ENCODE peak calls at places on chromosomes 7 and 10, in six cellular contexts. R is tibial nerve, Z is OCI-LY7, F is IMR-90, E is epithelial cell of esophagus, L is foreskin fibroblast. S is an unnamed sample.

GRCh38 chr7:4556868-4557620 is 125.1 kb upstream of the FOXK1 start:
- DNase-seq in R (no peak), Z (no peak), F (peak; percentile 37), E (no peak), L (peak; percentile 7), S (no peak)

GRCh38 chr7:11557627-11558026 is 274.4 kb downstream of the THSD7A start:
- DNase-seq in R (no peak), Z (peak; percentile 66), F (no peak), E (peak; percentile 78), L (peak; percentile 9), S (peak; percentile 32)

GRCh38 chr7:112449353-112449752 is 907 bp upstream of the IFRD1 start:
- DNase-seq in R (no peak), Z (peak; percentile 4), F (peak; percentile 47), E (peak; percentile 92), L (peak; percentile 56), S (no peak)

GRCh38 chr10:49572594-49573114 is 33.7 kb upstream of the ERCC6 start:
- DNase-seq in R (no peak), Z (no peak), F (no peak), E (no peak), L (no peak), S (no peak)

GRCh38 chr7:97845622-97846203 is 26.5 kb downstream of the ASNS start:
- DNase-seq in R (no peak), Z (peak; percentile 38), F (peak; percentile 15), E (peak; percentile 40), L (peak; percentile 53), S (peak; percentile 42)

GRCh38 chr10:27742926-27743735 is 2.5 kb downstream of the MKX start:
- DNase-seq in R (no peak), Z (no peak), F (no peak), E (peak; percentile 24), L (peak; percentile 51), S (peak; percentile 11)

GRCh38 chr10:13719411-13719810 is 132.6 kb downstream of the PRPF18 start:
- DNase-seq in R (no peak), Z (no peak), F (no peak), E (no peak), L (no peak), S (no peak)

GRCh38 chr10:26509311-26509710 is 71.2 kb downstream of the APBB1IP start:
- DNase-seq in R (no peak), Z (no peak), F (no peak), E (no peak), L (no peak), S (no peak)

GRCh38 chr10:89182894-89183293 is 24.2 kb downstream of the CH25H start:
- DNase-seq in R (no peak), Z (no peak), F (no peak), E (no peak), L (no peak), S (no peak)

GRCh38 chr7:111329367-111330234 is 232.7 kb downstream of the IMMP2L start:
- DNase-seq in R (no peak), Z (no peak), F (peak; percentile 33), E (peak; percentile 35), L (peak; percentile 27), S (peak; percentile 44)
- TF ChIP-seq CTCF in R (no peak), Z (no peak), F (peak; percentile 47), E (no peak), L (peak; percentile 8), S (no peak)

DNA sequence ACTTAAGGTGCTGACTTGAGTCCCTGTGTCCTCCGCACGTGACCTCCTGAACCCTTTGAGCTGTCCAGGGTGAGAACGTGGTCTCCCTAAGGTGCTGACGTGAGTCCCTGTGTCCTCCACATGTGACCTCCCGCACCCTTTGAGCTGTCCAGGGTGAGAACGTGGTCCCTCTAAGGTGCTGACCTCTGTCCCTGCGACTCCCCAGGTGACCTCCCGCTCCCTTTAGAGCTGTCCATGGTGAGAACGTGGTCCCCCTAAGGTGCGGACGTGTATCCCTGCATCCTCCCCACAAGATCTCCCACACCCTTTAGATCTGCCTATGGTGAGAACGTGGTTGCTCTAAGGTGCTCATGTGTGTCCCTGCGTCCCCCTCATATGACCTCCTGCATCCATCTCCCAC is 174.3 kb downstream of the ADARB2 start:
- DNase-seq in R (no peak), Z (no peak), F (no peak), E (no peak), L (no peak), S (no peak)
- H3K4me3 ChIP-seq in R (no peak overlapping the region), Z (no peak overlapping the region), F (no peak overlapping the region), E (no peak overlapping the region), L (no peak overlapping the region), S (no peak overlapping the region)

GRCh38 chr10:115706482-115707076 is 566.4 kb downstream of the GFRA1 start:
- DNase-seq in R (no peak), Z (peak; percentile 16), F (peak; percentile 30), E (peak; percentile 41), L (peak; percentile 63), S (peak; percentile 28)
- TF ChIP-seq CTCF in R (peak; percentile 43), Z (peak; percentile 79), F (peak; percentile 64), E (peak; percentile 54), L (peak; percentile 44), S (peak; percentile 29)

GRCh38 chr10:117965984-117966383 is 80.8 kb downstream of the RAB11FIP2 start:
- DNase-seq in R (no peak), Z (no peak), F (no peak), E (no peak), L (no peak), S (no peak)

GRCh38 chr10:117968354-117969182 is 78.2 kb downstream of the RAB11FIP2 start:
- DNase-seq in R (no peak), Z (no peak), F (no peak), E (no peak), L (no peak), S (no peak)

GRCh38 chr10:117960345-117960744 is 86.4 kb downstream of the RAB11FIP2 start:
- DNase-seq in R (no peak), Z (no peak), F (peak; percentile 52), E (peak; percentile 21), L (peak; percentile 32), S (no peak)

GRCh38 chr10:117967149-117967548 is 79.6 kb downstream of the RAB11FIP2 start:
- DNase-seq in R (no peak), Z (no peak), F (no peak), E (no peak), L (no peak), S (no peak)

DNA sequence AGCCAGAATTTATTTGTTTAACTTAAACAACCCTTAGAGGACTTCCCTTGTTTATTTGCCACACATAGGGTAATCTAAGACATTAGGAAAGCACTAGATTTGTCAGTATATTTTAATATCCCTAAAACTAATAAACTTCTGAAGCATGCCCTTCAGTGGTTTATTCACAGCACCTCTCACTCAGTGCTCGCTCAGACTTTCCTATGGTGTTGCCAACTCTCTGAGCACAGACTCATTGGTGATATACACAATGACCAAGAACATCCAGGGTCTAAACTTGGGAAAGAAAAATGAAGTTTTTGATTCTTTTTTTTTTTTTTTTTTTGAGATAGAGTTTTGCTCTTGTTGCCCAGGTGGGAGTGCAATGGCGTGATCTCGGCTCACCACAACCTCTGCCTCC is 82.2 kb downstream of the RAB11FIP2 start:
- DNase-seq in R (no peak), Z (no peak), F (no peak), E (no peak), L (no peak), S (no peak)
- H3K4me3 ChIP-seq in R (no peak overlapping the region), Z (no peak overlapping the region), F (no peak overlapping the region), E (no peak overlapping the region), L (no peak overlapping the region), S (no peak overlapping the region)

GRCh38 chr7:158771213-158771817 is 58.0 kb downstream of the ESYT2 start:
- DNase-seq in R (no peak), Z (no peak), F (no peak), E (no peak), L (peak; percentile 14), S (no peak)

GRCh38 chr7:158777793-158778192 is 51.5 kb downstream of the ESYT2 start:
- DNase-seq in R (no peak), Z (no peak), F (no peak), E (no peak), L (no peak), S (no peak)

GRCh38 chr7:158774916-158775315 is 54.4 kb downstream of the ESYT2 start:
- DNase-seq in R (no peak), Z (no peak), F (peak; percentile 39), E (no peak), L (no peak), S (peak; percentile 22)

GRCh38 chr7:158776474-158776873 is 52.8 kb downstream of the ESYT2 start:
- DNase-seq in R (no peak), Z (no peak), F (no peak), E (no peak), L (no peak), S (no peak)

DNA sequence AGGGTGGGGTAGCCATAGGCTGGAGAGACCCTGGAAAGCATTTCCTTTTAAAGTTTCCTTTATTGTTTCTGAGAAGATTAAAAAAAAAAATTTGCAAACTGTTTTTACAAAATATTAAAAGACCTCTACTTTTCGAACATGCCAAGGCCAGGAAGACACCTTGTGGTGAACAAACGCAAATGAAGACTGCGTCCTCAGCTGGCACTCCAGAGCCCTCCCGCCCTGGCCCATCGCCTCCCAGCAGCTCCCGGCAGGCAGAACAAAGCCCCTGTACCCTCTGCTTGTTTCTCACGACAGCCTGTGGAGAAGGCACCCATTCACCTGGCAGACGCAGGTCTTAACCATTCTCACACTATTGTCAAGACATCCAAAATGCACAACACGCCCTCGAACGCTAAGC is 56.4 kb downstream of the ESYT2 start:
- DNase-seq in R (no peak), Z (no peak), F (no peak), E (no peak), L (no peak), S (no peak)
- TF ChIP-seq CTCF in R (no peak), Z (no peak), F (no peak), E (no peak), L (no peak), S (no peak)

S was measured in cardiac fibroblast.